ENCODE peak calls at places on chromosomes 11 and 22, in four cellular contexts. K is CD8-positive, alpha-beta T cell; R is Panc1; J is GM23248. D is an unnamed sample.

GRCh38 chr22:31139866-31140716 is at the start of gene PLA2G3:
- DNase-seq in J (peak), R (no peak), K (no peak), D (no peak)

GRCh38 chr22:48422900-48423480 is 1404.7 kb downstream of the BRD1 start:
- DNase-seq in R (no peak), J (no peak), K (no peak), D (no peak)

GRCh38 chr22:49303781-49304461 is 523.8 kb downstream of the BRD1 start:
- DNase-seq in K (peak), R (no peak), J (no peak), D (no peak)

GRCh38 chr11:119453881-119454280 is 30.9 kb upstream of the THY1 start:
- DNase-seq in J (no peak), K (no peak), R (no peak), D (no peak)

GRCh38 chr22:40043086-40043485 is 48.3 kb downstream of the FAM83F start:
- DNase-seq in J (peak), K (no peak), R (no peak), D (peak)

GRCh38 chr22:19509923-19510322 is 14.3 kb downstream of the CLDN5 start:
- DNase-seq in R (no peak), K (no peak), J (no peak), D (no peak)

GRCh38 chr11:108221401-108221800 is 1.0 kb downstream of the NPAT start:
- DNase-seq in J (peak), R (no peak), K (no peak), D (no peak)

GRCh38 chr11:2417856-2418705 is 17.5 kb downstream of the TSSC4 start:
- DNase-seq in J (no peak), R (no peak), K (no peak), D (no peak)

GRCh38 chr11:33636104-33636503 is 64.5 kb downstream of the C11orf91 start:
- DNase-seq in K (no peak), J (peak), R (no peak), D (no peak)

GRCh38 chr11:125384825-125385224 is 111.2 kb downstream of the FEZ1 start:
- DNase-seq in R (no peak), J (no peak), K (no peak), D (no peak)

GRCh38 chr11:97738751-97739150 is 1282.0 kb upstream of the CNTN5 start:
- DNase-seq in J (no peak), R (no peak), K (no peak), D (no peak)

GRCh38 chr11:48088682-48089050 is 108.3 kb downstream of the PTPRJ start:
- DNase-seq in K (no peak), R (no peak), J (no peak), D (no peak)

GRCh38 chr22:24419480-24419860 is 7.9 kb upstream of the ADORA2A start:
- DNase-seq in R (no peak), K (no peak), J (no peak), D (no peak)

GRCh38 chr11:128692750-128693578 is 908 bp upstream of the FLI1 start:
- DNase-seq in J (peak), R (no peak), K (peak), D (no peak)

GRCh38 chr11:128691802-128692749 is 1.8 kb upstream of the FLI1 start:
- DNase-seq in K (no peak), R (no peak), J (peak), D (no peak)

GRCh38 chr11:128695539-128696221 is 1.8 kb downstream of the FLI1 start:
- DNase-seq in R (no peak), J (peak), K (peak), D (no peak)

GRCh38 chr11:128696930-128697329 is 3.1 kb downstream of the FLI1 start:
- DNase-seq in J (no peak), R (no peak), K (no peak), D (no peak)

DNA sequence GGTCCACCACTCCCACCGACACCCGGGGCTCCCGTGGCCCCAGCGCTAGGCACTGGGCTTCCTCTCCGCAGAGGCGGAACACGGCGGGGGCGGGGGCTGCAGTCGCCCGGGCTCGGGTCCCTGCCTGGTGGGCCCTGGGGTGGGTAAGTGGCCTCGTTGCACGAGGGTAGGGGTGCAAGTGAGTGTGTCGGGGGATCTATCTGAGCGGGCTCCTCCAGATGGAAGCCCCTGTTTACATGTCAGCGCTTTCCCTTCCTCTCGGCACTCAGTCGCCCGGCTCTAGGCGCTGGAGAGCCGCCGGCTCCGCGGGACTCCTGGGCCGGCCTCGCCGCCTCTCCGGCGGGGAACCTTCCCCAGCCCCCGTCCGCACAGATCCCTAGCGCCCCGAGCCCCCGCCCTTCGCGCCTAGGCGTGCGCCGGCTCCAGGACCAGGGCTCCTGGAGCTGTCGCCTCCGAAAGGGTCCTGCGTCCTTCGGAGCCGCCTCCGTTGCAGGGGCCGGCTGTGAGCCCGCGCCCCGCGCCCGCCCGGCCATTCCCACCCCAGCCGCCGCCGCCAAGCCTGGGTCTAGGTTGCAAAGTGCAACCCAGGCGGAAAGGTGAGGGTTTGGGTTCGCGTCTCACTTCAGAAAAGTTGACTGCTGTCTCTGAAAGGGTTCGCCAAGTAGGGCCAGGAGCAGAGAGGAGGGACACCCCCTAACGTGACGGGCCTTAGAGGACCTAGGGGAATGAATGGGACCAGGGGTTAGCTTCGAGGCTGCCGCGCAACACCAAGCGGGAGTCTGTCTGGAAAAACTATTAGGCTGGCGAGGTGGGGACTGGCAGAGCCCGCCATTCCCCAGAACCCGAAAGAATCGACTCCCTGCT is 978 bp downstream of the FLI1 start:
- DNase-seq in K (peak), J (peak), R (no peak), D (no peak)
- H3K4me3 ChIP-seq in K (peak), J (peak), R (peak), D (peak)

GRCh38 chr11:68549789-68550484 is 89.4 kb downstream of the PPP6R3 start:
- DNase-seq in R (no peak), K (no peak), J (peak), D (no peak)
- H3K27ac ChIP-seq in R (no peak), K (peak), J (peak), D (peak)

DNA sequence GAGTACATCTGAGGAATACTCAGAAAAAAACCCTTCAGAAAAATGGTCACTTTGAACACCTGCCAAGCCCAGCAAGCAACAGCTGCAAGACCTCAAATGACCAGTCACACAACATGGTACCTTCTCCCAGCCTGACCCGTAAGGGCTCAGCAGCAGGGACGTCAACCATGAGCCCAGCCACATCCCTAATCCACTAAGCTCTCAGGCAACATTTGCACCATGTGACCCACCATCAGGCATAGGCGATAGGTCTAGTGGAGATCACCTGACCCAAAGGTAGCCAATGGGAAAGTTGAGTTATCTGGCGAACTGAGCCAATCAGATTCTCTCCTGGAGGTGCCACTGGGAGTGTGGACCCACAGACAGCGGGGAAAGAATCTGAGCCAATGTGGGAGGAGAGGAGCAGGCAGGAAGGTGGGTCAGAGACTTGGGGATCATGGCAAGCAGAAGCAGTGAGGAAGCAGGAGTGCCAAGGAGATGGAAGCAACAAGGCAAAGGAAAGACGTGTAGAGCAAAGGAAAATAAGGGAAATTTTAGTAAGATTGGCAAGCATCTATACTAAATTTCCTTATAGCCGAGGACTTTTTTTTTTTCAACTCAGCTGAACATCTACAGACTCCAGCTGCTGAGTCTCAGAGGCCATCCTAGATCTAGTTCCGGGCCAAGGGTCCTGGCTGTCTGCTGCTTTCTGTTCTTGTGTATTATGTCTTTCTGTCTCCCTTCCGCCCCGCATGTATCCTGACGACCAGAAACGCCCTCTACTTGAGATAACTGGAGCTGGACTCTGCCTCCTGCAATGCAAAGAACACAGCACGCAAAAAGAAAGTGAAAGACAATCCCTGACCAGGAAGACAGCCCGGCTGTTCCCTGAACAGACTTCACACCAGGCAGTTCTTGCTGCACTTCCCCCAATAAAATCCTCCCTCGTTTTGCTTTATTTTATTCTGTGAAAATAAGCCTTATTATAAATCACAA is 11.0 kb upstream of the PLAAT2 start:
- DNase-seq in J (peak), K (peak), R (no peak), D (no peak)
- H3K4me3 ChIP-seq in J (peak), K (peak), R (peak), D (peak)

GRCh38 chr22:29215012-29215860 is 9.5 kb downstream of the EMID1 start:
- DNase-seq in R (no peak), J (no peak), K (no peak), D (no peak)

GRCh38 chr22:29217827-29218757 is 12.4 kb downstream of the EMID1 start:
- DNase-seq in R (no peak), J (no peak), K (no peak), D (no peak)

GRCh38 chr22:29216011-29216872 is 10.5 kb downstream of the EMID1 start:
- DNase-seq in K (no peak), J (no peak), R (no peak), D (no peak)

GRCh38 chr22:29218758-29219408 is 13.2 kb downstream of the EMID1 start:
- DNase-seq in R (no peak), K (no peak), J (no peak), D (no peak)

DNA sequence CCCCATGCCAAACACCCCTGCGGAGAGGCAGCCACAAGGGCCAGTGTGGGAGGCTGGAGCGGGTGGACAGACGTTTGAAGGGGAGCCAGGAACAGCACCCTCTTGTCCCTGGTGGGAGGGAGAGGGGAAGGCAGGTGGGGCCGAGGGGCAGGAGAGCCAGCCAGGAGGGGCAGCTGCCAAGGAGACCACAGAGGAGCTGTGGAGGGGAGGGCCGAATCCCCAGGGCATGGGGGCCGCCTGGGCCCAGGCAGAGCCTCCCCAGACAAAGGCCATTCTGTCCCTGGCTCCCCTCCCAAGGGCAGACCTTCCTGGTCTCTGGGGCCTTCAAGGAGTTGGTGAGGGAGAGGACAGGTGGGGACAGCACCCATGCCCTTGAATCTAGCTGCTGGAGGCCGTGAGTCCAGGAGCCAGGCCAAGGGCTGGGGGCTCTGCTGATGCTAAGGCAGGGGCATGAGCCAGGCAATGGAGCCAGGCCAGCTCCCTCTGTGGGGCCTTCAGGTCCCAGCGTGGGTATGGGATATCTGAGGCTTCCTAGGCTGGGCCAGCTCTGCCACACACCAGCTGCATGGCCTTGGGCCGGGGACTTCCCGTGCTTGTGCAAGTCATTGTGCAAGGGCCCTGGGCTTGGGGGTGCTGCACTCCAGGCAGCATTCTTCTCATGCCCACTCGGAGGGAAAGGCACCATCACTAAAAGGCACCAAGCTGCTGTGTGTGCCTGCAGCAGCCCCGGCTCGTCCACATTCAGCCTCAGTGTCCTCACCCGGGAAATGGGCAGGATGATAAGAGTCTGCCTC is 11.4 kb downstream of the EMID1 start:
- DNase-seq in J (peak), K (no peak), R (no peak), D (no peak)
- H3K27ac ChIP-seq in J (no peak), K (no peak), R (no peak), D (no peak)

GRCh38 chr11:27397619-27398412 is 34.8 kb upstream of the CCDC34 start:
- DNase-seq in R (no peak), K (no peak), J (no peak), D (no peak)
- H3K4me3 ChIP-seq in R (no peak), K (no peak), J (no peak), D (no peak)

GRCh38 chr11:61145228-61146005 is 15.8 kb downstream of the VPS37C start:
- DNase-seq in K (no peak), R (no peak), J (no peak), D (no peak)

GRCh38 chr11:61144511-61145179 is 16.6 kb downstream of the VPS37C start:
- DNase-seq in R (no peak), K (no peak), J (no peak), D (no peak)

GRCh38 chr11:61147271-61147670 is 14.0 kb downstream of the VPS37C start:
- DNase-seq in K (no peak), J (no peak), R (no peak), D (no peak)

GRCh38 chr11:61148016-61148640 is 13.1 kb downstream of the VPS37C start:
- DNase-seq in R (no peak), J (no peak), K (no peak), D (no peak)

DNA sequence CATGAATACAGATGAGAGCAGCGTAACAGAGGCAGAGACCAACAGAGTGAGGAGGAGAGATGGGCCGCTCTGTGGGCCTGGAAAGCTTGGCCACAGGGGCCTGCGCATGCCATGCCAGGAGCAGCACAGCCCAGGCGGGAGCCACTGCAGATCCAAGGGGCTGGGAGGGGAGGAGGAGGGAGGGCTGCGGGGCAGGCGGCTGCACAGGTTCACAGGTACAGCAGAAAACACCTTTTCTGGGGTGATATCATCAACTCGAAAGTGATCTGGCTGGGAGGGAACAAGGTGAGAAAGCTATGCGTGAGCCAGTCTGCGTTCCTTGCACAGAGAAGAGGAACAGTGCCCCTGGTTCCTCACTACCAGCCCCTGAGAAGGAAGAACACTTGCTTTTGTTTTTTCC is 14.8 kb downstream of the VPS37C start:
- DNase-seq in R (no peak), J (no peak), K (no peak), D (no peak)
- H3K27ac ChIP-seq in R (no peak), J (no peak), K (no peak), D (no peak)

GRCh38 chr22:17873116-17873515 is 98.8 kb upstream of the BID start:
- DNase-seq in K (no peak), R (no peak), J (no peak), D (no peak)
- H3K4me3 ChIP-seq in K (no peak), R (no peak), J (no peak), D (no peak)

GRCh38 chr11:13108416-13108815 is 99.3 kb downstream of the RASSF10 start:
- DNase-seq in J (peak), R (no peak), K (no peak), D (no peak)

GRCh38 chr11:13110145-13110544 is 101.0 kb downstream of the RASSF10 start:
- DNase-seq in J (no peak), K (no peak), R (no peak), D (no peak)

GRCh38 chr11:13111813-13112130 is 102.7 kb downstream of the RASSF10 start:
- DNase-seq in J (no peak), R (no peak), K (no peak), D (no peak)

GRCh38 chr11:13109616-13110015 is 100.5 kb downstream of the RASSF10 start:
- DNase-seq in R (no peak), K (no peak), J (no peak), D (no peak)

DNA sequence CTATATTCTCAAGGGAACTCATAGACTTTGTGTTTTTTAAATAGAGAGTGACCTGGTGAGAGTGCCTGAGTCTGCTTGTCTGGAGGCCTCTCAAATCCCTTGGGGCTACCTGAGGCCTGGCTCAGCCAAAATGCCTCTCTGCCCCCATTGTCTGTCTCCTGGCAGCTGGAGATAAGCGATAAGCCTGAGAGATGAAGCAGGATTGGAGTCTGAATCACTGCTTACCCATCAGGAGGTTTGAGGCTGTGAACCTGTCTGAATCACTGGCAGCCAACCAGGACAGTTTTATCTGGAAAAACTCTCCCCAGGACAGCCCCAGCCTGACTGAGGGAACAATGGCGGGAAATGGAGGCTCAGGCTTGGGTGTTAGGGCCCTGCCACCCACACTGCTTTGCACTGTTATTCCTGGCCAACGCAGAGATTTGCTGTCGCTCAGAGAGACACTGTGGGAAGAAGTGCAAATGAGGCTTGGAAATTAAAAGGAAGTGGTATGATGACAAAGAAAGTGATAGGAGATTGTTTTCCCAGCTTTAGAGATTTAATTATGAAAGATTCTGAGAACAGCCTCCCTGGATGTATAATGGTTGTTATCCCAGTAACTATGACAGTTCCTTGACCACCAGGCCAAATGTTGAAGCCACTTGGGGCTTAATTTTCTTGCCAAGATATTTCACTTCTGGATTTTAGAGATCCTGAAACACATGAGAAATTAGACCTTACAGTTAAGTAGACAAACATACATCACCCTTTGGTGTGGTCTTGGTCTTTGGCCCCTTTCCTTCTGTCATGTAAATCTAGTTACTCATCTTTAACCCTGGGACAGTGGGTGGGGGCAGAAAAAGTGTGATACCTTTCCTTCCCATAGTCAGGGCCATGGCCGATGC is 102.1 kb downstream of the RASSF10 start:
- DNase-seq in K (no peak), R (no peak), J (peak), D (no peak)
- H3K27ac ChIP-seq in K (no peak), R (no peak), J (no peak), D (no peak)

D was measured in tibial nerve.